ENCODE peak calls at places on chromosome 12, in seven cellular contexts. R, E, F, J, C, P and Q are unnamed samples.

GRCh38 chr12:106498056-106498455 is 84.7 kb upstream of the RFX4 start:
- DNase-seq in R (peak), E (no peak), F (peak), J (no peak), C (no peak), P (no peak), Q (no peak)

GRCh38 chr12:62862259-62862881 is 72.6 kb downstream of the PPM1H start:
- DNase-seq in R (peak), E (no peak), F (no peak), J (no peak), C (no peak), P (no peak), Q (no peak)

GRCh38 chr12:131694116-131694838 is 16.6 kb upstream of the SFSWAP start:
- DNase-seq in R (no peak), E (no peak), F (no peak), J (no peak), C (no peak), P (no peak), Q (no peak)

GRCh38 chr12:64085154-64085553 is 136.9 kb downstream of the KICS2 start:
- DNase-seq in R (no peak), E (no peak), F (no peak), J (no peak), C (no peak), P (no peak), Q (no peak)

GRCh38 chr12:129335773-129336172 is 482.5 kb downstream of the GLT1D1 start:
- DNase-seq in R (no peak), E (no peak), F (no peak), J (no peak), C (no peak), P (no peak), Q (no peak)

GRCh38 chr12:116855744-116856470 is 25.3 kb downstream of the HRK start:
- DNase-seq in R (no peak), E (no peak), F (no peak), J (no peak), C (no peak), P (no peak), Q (no peak)

GRCh38 chr12:45216983-45217485 is 1.1 kb downstream of the ANO6 start:
- DNase-seq in R (no peak), E (no peak), F (no peak), J (no peak), C (no peak), P (peak), Q (no peak)

GRCh38 chr12:76627346-76628135 is 68.0 kb upstream of the OSBPL8 start:
- DNase-seq in R (no peak), E (no peak), F (no peak), J (no peak), C (no peak), P (no peak), Q (no peak)

GRCh38 chr12:67482751-67483661 is 165.5 kb upstream of the DYRK2 start:
- DNase-seq in R (peak), E (peak), F (peak), J (peak), C (peak), P (peak), Q (peak)

GRCh38 chr12:108616941-108617858 is 16.5 kb downstream of the SELPLG start:
- DNase-seq in R (no peak), E (no peak), F (no peak), J (no peak), C (no peak), P (peak), Q (peak)

GRCh38 chr12:100826323-100826722 is 31.7 kb downstream of the ANO4 start:
- DNase-seq in R (peak), E (peak), F (no peak), J (peak), C (no peak), P (peak), Q (no peak)

GRCh38 chr12:81668475-81668874 is 90.7 kb downstream of the PPFIA2 start:
- DNase-seq in R (peak), E (peak), F (no peak), J (no peak), C (no peak), P (no peak), Q (no peak)

GRCh38 chr12:52267266-52267665 is 7.2 kb upstream of the KRT86 start:
- DNase-seq in R (no peak), E (no peak), F (no peak), J (no peak), C (peak), P (no peak), Q (no peak)

GRCh38 chr12:58647495-58647894 is 272.8 kb downstream of the LRIG3 start:
- DNase-seq in R (no peak), E (no peak), F (no peak), J (no peak), C (no peak), P (no peak), Q (no peak)

GRCh38 chr12:39431797-39432196 is 11.1 kb downstream of the KIF21A start:
- DNase-seq in R (no peak), E (no peak), F (no peak), J (no peak), C (no peak), P (no peak), Q (no peak)

GRCh38 chr12:52682381-52682660 is 2.1 kb upstream of the KRT1 start:
- DNase-seq in R (no peak), E (no peak), F (no peak), J (no peak), C (no peak), P (no peak), Q (no peak)

GRCh38 chr12:10339441-10339840 is 31.8 kb downstream of the KLRD1 start:
- DNase-seq in R (no peak), E (no peak), F (no peak), J (no peak), C (no peak), P (no peak), Q (no peak)

GRCh38 chr12:6921996-6922935 is 5.5 kb upstream of the ATN1 start:
- DNase-seq in R (no peak), E (no peak), F (no peak), J (no peak), C (peak), P (peak), Q (no peak)

GRCh38 chr12:122982494-122982850 is 2.0 kb downstream of the ARL6IP4 start:
- DNase-seq in R (no peak), E (no peak), F (no peak), J (no peak), C (no peak), P (no peak), Q (no peak)
- H3K4me3 ChIP-seq in R (no peak), E (no peak), F (no peak), J (peak), C (peak), P (peak), Q (no peak)

GRCh38 chr12:124752437-124753229 is 111.0 kb downstream of the SCARB1 start:
- DNase-seq in R (no peak), E (no peak), F (no peak), J (peak), C (no peak), P (no peak), Q (no peak)

GRCh38 chr12:124750149-124750656 is 113.5 kb downstream of the SCARB1 start:
- DNase-seq in R (no peak), E (no peak), F (no peak), J (no peak), C (no peak), P (no peak), Q (no peak)

GRCh38 chr12:124751654-124752355 is 111.9 kb downstream of the SCARB1 start:
- DNase-seq in R (no peak), E (no peak), F (no peak), J (no peak), C (no peak), P (no peak), Q (no peak)

GRCh38 chr12:124749725-124750124 is 113.9 kb downstream of the SCARB1 start:
- DNase-seq in R (no peak), E (no peak), F (no peak), J (no peak), C (no peak), P (no peak), Q (no peak)

DNA sequence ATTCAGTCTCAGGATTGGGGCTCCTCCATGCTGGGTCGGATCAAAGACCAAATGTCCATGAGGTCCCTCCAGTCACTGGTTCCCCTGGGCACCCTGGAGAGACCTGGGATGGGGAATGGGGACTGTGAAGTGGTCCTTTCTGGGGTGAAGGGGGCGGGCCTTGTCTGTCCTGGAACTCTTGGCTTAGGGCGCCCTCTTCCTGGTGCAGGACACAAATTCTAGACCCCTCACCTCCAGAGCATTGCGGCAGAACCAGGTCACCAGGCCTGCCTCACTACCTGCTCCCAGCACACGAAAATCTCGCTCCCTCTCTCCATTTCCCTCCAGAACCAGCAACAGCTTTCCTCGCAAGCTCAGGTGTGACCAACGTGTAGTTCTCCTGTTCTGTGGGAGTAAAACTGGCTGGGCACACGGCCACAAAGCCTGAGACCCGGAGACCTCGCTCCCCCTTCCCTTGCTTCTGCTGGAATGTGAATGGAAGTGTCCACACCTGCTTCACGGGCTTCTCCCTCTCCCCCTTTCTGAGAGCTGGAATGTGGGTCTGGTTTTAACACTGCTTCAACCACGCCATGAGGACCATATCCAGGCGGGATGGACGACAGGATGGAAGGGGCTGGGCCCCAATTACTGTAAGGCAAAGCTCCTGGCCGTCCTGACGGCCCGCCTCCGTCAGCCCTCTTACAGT is 112.7 kb downstream of the SCARB1 start:
- DNase-seq in R (no peak), E (no peak), F (no peak), J (no peak), C (no peak), P (peak), Q (no peak)
- TF ChIP-seq CTCF in R (peak), E (peak), F (no peak), J (peak), C (no peak), P (peak), Q (peak)

DNA sequence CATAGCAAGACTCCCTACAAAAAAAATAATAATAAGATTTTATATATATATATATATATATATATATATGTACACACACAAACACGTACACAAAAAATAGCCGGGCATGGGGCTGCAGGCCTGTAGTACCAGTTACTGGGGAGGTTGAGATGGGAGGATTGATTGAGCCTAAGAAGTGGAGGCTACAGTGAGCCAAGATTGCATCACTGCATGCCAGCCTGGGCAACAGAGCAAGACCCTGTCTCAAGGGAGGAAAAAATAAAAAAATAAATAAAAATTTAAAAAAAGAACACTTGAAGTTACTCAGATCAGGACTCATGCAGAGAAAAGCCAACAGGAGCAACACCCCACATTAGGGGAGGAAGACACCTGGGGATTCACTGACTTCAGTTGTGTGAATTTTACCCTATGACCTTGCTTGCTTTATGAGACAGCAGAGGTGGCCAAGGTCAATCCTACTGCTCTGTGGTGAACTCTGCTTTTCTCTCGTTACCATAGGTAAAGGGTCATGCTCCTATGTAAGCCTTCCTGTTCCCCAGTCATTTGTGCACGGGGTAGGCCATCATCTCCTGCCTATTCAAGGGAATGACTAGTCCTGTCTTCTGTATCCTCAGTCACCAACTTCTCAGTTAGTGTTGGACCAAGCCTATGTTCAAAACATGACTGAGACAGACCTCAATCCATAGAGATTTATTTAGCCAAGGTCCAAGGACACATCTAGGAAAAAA is 1119.8 kb upstream of the TMEM132C start:
- DNase-seq in R (no peak), E (no peak), F (no peak), J (no peak), C (no peak), P (no peak), Q (no peak)
- H3K4me3 ChIP-seq in R (no peak), E (no peak), F (peak), J (no peak), C (no peak), P (no peak), Q (no peak)

GRCh38 chr12:27934278-27934677 is 38.3 kb downstream of the PTHLH start:
- DNase-seq in R (peak), E (no peak), F (no peak), J (no peak), C (no peak), P (no peak), Q (no peak)
- TF ChIP-seq CTCF in R (no peak), E (no peak), F (no peak), J (no peak), C (no peak), P (no peak), Q (no peak)

DNA sequence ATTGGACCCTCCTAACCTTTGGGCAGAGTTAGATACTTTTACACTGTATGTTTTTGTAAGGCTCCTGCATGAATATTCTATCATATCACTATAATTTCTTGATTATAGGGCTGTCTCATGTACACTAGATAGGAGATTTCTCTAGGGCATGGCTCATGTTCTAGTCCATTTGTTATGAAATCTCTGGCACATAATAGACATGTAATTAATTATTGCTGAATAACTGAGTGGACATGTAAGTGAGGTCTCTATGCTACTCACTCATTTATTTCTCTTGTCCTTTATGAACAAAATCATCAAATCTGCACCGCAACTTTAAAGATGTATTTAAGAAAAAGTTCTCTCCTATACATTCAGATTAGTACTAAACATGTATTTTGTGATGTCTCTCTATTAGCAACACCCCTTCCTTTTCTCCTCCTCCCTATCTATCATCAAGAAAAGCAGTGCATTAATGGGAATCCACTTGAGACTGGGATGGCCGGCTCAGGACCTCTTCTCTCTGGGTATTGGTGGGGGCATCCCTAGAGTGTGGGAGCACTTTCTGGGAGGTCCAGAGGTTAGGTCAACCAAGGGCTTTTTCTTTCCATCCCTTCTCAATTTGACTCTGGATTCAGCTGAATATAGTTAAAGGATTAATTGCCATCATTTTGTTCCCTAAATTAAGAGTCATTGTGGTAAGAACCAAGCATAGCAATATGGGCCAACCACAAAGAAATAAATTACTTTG is 168.0 kb upstream of the HMGA2 start:
- DNase-seq in R (no peak), E (no peak), F (no peak), J (no peak), C (no peak), P (no peak), Q (no peak)
- H3K4me3 ChIP-seq in R (no peak), E (no peak), F (no peak), J (no peak), C (no peak), P (no peak), Q (no peak)

GRCh38 chr12:50986961-50987737 is 34.8 kb downstream of the HIGD1C start:
- DNase-seq in R (peak), E (peak), F (peak), J (peak), C (no peak), P (peak), Q (no peak)
- TF ChIP-seq CTCF in R (peak), E (peak), F (no peak), J (peak), C (peak), P (peak), Q (peak)

DNA sequence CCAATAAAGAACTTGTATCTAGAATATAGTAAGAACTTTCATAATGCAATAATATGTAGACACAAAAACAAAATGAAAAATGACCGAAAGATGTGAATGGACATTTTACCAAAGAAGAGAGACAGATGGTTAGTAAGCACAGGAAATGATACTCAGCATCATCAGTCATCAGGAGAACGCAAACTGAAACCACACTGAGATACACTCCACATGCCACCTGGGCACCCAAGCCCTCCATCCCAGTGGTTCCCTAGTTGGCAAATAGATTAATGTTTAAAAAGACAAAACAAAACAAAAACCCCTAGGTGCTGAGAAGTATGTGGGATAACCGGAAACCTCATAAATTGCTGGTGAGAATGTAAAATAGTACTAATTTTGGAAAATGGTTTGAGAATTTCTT is 26.8 kb upstream of the VPS33A start:
- DNase-seq in R (no peak), E (no peak), F (no peak), J (no peak), C (no peak), P (no peak), Q (peak)
- H3K4me3 ChIP-seq in R (no peak), E (no peak), F (no peak), J (no peak), C (no peak), P (no peak), Q (no peak)